ENCODE peak calls at places on chromosomes 6 and 20, in ten cellular contexts. K, W, Y, L, O, X, J, Z, E and S are unnamed samples.

GRCh38 chr6:159038914-159039884 is 5.6 kb downstream of the TAGAP start:
- DNase-seq in Z (no peak), K (peak), X (no peak), O (peak), W (no peak), Y (no peak), E (no peak), J (no peak), L (no peak), S (no peak)

GRCh38 chr6:10643214-10643641 is 51.2 kb downstream of the C6orf52 start:
- DNase-seq in W (no peak), K (no peak), J (no peak), Z (no peak), L (no peak), X (no peak), O (no peak), Y (no peak), E (no peak), S (no peak)

GRCh38 chr6:141123497-141123896 is 1009.2 kb upstream of the GJE1 start:
- DNase-seq in E (no peak), Y (no peak), K (no peak), W (no peak), O (no peak), L (no peak), J (no peak), Z (no peak), X (no peak), S (no peak)

GRCh38 chr6:14072084-14072483 is 45.5 kb upstream of the CD83 start:
- DNase-seq in O (no peak), W (no peak), L (peak), Y (no peak), X (no peak), J (no peak), Z (no peak), K (no peak), E (no peak), S (no peak)

GRCh38 chr20:10672579-10673127 is 1.1 kb downstream of the JAG1 start:
- DNase-seq in K (peak), O (peak), Z (peak), L (no peak), Y (no peak), W (no peak), X (no peak), J (peak), E (peak), S (peak)

GRCh38 chr20:64067733-64068307 is 4.8 kb downstream of the TCEA2 start:
- DNase-seq in Z (no peak), W (no peak), L (no peak), X (no peak), Y (no peak), O (no peak), J (no peak), E (no peak), K (no peak), S (no peak)

GRCh38 chr6:127173541-127173940 is 55.1 kb downstream of the RSPO3 start:
- DNase-seq in K (no peak), L (no peak), W (no peak), O (no peak), E (no peak), X (no peak), J (no peak), Z (peak), Y (no peak), S (no peak)

GRCh38 chr6:114154812-114155211 is 183.9 kb upstream of the HDAC2 start:
- DNase-seq in E (no peak), L (no peak), J (no peak), Y (no peak), Z (no peak), W (no peak), K (no peak), O (no peak), X (no peak), S (no peak)

GRCh38 chr6:35795453-35796071 is 1.6 kb downstream of the CLPS start:
- DNase-seq in J (no peak), O (no peak), Z (no peak), K (no peak), L (no peak), Y (no peak), W (no peak), E (no peak), X (no peak), S (no peak)

GRCh38 chr20:54219751-54220426 is 12.0 kb downstream of the PFDN4 start:
- DNase-seq in E (no peak), J (no peak), O (no peak), Y (no peak), Z (no peak), X (no peak), L (no peak), W (no peak), K (peak), S (no peak)

GRCh38 chr20:4060054-4060795 is 44.9 kb upstream of the RNF24 start:
- DNase-seq in O (peak), L (no peak), J (no peak), X (no peak), Z (no peak), W (no peak), K (no peak), E (peak), Y (no peak), S (peak)

GRCh38 chr6:137044366-137045220 is at the start of gene IL20RA:
- DNase-seq in X (no peak), Z (peak), Y (no peak), E (peak), J (no peak), K (peak), W (no peak), L (no peak), O (peak), S (peak)

GRCh38 chr6:107973594-107973993 is 15.6 kb upstream of the SEC63 start:
- DNase-seq in E (no peak), L (no peak), J (no peak), K (peak), X (no peak), W (no peak), Y (no peak), Z (no peak), O (no peak), S (no peak)

GRCh38 chr6:170225852-170226417 is 64.9 kb downstream of the DLL1 start:
- DNase-seq in L (no peak), W (no peak), X (no peak), O (no peak), J (no peak), Y (no peak), Z (no peak), E (peak), K (peak), S (no peak)

GRCh38 chr6:6712258-6712978 is 123.9 kb downstream of the LY86 start:
- DNase-seq in Y (no peak), O (no peak), X (no peak), W (no peak), J (no peak), Z (no peak), K (no peak), E (no peak), L (peak), S (peak)

GRCh38 chr6:24991748-24992467 is 56.1 kb upstream of the RIPOR2 start:
- DNase-seq in E (peak), X (no peak), L (no peak), K (peak), Z (peak), W (no peak), Y (peak), O (peak), J (peak), S (peak)

GRCh38 chr6:49969588-49969987 is at the start of gene DEFB113:
- DNase-seq in K (no peak), O (no peak), L (no peak), Y (no peak), W (no peak), Z (no peak), J (no peak), X (no peak), E (no peak), S (no peak)

GRCh38 chr6:32637883-32638282 is 677 bp downstream of the HLA-DQA1 start:
- DNase-seq in W (no peak), O (no peak), Y (no peak), K (no peak), L (no peak), J (no peak), X (no peak), Z (no peak), E (no peak), S (no peak)

GRCh38 chr6:168514216-168514615 is 73.2 kb downstream of the SMOC2 start:
- DNase-seq in Y (no peak), L (no peak), W (no peak), O (no peak), E (peak), J (peak), X (no peak), K (peak), Z (no peak), S (no peak)

GRCh38 chr20:2656471-2657117 is 4.2 kb downstream of the NOP56 start:
- DNase-seq in K (no peak), O (no peak), L (no peak), E (no peak), Z (no peak), W (no peak), X (no peak), J (no peak), Y (no peak), S (no peak)

GRCh38 chr6:34138924-34139323 is 7.0 kb downstream of the GRM4 start:
- DNase-seq in X (no peak), Y (no peak), O (no peak), K (no peak), W (no peak), E (no peak), Z (no peak), J (no peak), L (no peak), S (no peak)

GRCh38 chr20:46408281-46408731 is 1.9 kb upstream of the ELMO2 start:
- DNase-seq in O (no peak), K (no peak), Z (no peak), W (no peak), J (no peak), E (no peak), X (no peak), Y (no peak), L (no peak), S (no peak)

GRCh38 chr20:33664085-33664761 is 2.1 kb downstream of the C20orf144 start:
- DNase-seq in Y (no peak), O (no peak), W (no peak), Z (no peak), J (no peak), X (no peak), K (no peak), L (no peak), E (no peak), S (no peak)

GRCh38 chr6:108781419-108782110 is 66.7 kb upstream of the ARMC2 start:
- DNase-seq in J (no peak), E (no peak), O (no peak), X (no peak), K (no peak), Y (no peak), L (peak), Z (peak), W (no peak), S (no peak)

GRCh38 chr20:57785061-57785460 is 75.2 kb upstream of the PMEPA1 start:
- DNase-seq in W (no peak), E (no peak), X (no peak), Z (no peak), L (no peak), J (no peak), O (no peak), Y (no peak), K (no peak), S (no peak)

GRCh38 chr6:32192608-32193039 is at the start of gene GPSM3:
- DNase-seq in E (peak), W (no peak), O (no peak), L (peak), Z (peak), X (no peak), J (no peak), K (no peak), Y (peak), S (peak)

GRCh38 chr20:58224097-58224496 is 4.4 kb downstream of the ANKRD60 start:
- DNase-seq in E (no peak), X (no peak), Y (no peak), L (no peak), J (no peak), K (no peak), O (no peak), Z (no peak), W (no peak), S (no peak)

GRCh38 chr6:54427396-54427910 is 119.2 kb downstream of the TINAG start:
- DNase-seq in O (no peak), Y (no peak), W (no peak), Z (no peak), X (no peak), L (no peak), E (no peak), K (no peak), J (no peak), S (no peak)

GRCh38 chr6:139839506-139840156 is 465.2 kb upstream of the CITED2 start:
- DNase-seq in Y (no peak), E (peak), X (peak), J (no peak), Z (peak), W (no peak), K (no peak), L (peak), O (no peak), S (peak)

GRCh38 chr6:1949533-1949932 is 295.9 kb downstream of the GMDS start:
- DNase-seq in Y (no peak), J (no peak), O (no peak), Z (no peak), L (no peak), X (no peak), E (no peak), K (no peak), W (no peak), S (no peak)

GRCh38 chr20:52103469-52103910 is 88.1 kb downstream of the ZFP64 start:
- DNase-seq in Y (no peak), E (no peak), W (no peak), O (no peak), J (no peak), Z (no peak), X (no peak), L (peak), K (no peak), S (no peak)

GRCh38 chr6:7703148-7703680 is 22.7 kb upstream of the BMP6 start:
- DNase-seq in W (no peak), L (no peak), Y (no peak), X (no peak), O (no peak), K (no peak), Z (no peak), J (no peak), E (no peak), S (no peak)

GRCh38 chr6:79152269-79152737 is 74.2 kb upstream of the PHIP start:
- DNase-seq in X (no peak), E (no peak), O (no peak), J (no peak), K (no peak), W (no peak), L (no peak), Z (no peak), Y (no peak), S (no peak)

GRCh38 chr6:130557481-130558112 is 191.8 kb downstream of the TMEM200A start:
- DNase-seq in W (no peak), K (no peak), J (no peak), X (no peak), E (no peak), O (no peak), Y (no peak), Z (no peak), L (no peak), S (no peak)

GRCh38 chr6:145734486-145735355 is 599 bp downstream of the EPM2A start:
- DNase-seq in K (peak), E (peak), Y (peak), L (peak), W (peak), X (peak), Z (peak), O (peak), J (peak), S (peak)

GRCh38 chr6:132067286-132067685 is 116.1 kb upstream of the CCN2 start:
- DNase-seq in O (no peak), K (no peak), L (no peak), X (no peak), J (no peak), W (no peak), E (no peak), Z (no peak), Y (no peak), S (no peak)

GRCh38 chr6:143734641-143735063 is 56.9 kb downstream of the PHACTR2 start:
- DNase-seq in X (no peak), E (no peak), O (no peak), W (no peak), L (no peak), Z (no peak), Y (no peak), K (no peak), J (no peak), S (no peak)

GRCh38 chr20:1186367-1186991 is 1.7 kb upstream of the TMEM74B start:
- DNase-seq in O (no peak), K (no peak), Y (no peak), J (no peak), Z (no peak), E (no peak), W (no peak), L (no peak), X (no peak), S (no peak)

GRCh38 chr6:102229271-102229670 is 835.8 kb downstream of the GRIK2 start:
- DNase-seq in O (no peak), W (no peak), Y (no peak), J (no peak), E (no peak), L (no peak), X (no peak), K (no peak), Z (no peak), S (no peak)

GRCh38 chr20:46826343-46826984 is 68.2 kb upstream of the EYA2 start:
- DNase-seq in K (peak), Z (no peak), L (peak), Y (no peak), E (no peak), J (no peak), X (no peak), W (no peak), O (no peak), S (no peak)